ENCODE peak calls at places on chromosome 22, in six cellular contexts. N, Z, V, Q, U and J are unnamed samples.

GRCh38 chr22:27206747-27207133 is 549.4 kb downstream of the MIAT start:
- DNase-seq in Q (no peak), U (no peak), V (no peak), Z (no peak), N (no peak), J (no peak)

GRCh38 chr22:17563936-17564391 is 666 bp downstream of the SLC25A18 start:
- DNase-seq in Z (no peak), N (peak; percentile 75), U (no peak), V (no peak), Q (peak; percentile 15), J (no peak)

GRCh38 chr22:40232624-40233023 is 54.9 kb downstream of the TNRC6B start:
- DNase-seq in Z (no peak), U (no peak), V (no peak), N (no peak), Q (no peak), J (no peak)

GRCh38 chr22:19800761-19801244 is 40.2 kb downstream of the TBX1 start:
- DNase-seq in U (no peak), Z (no peak), Q (no peak), N (peak; percentile 30), V (no peak), J (no peak)

GRCh38 chr22:43225609-43226008 is 38.7 kb upstream of the TTLL12 start:
- DNase-seq in Z (no peak), V (no peak), Q (no peak), N (no peak), U (no peak), J (no peak)

GRCh38 chr22:35458547-35459422 is 58.8 kb downstream of the MCM5 start:
- DNase-seq in U (no peak), V (no peak), Z (no peak), N (no peak), Q (no peak), J (no peak)

GRCh38 chr22:40611606-40612005 is 24.9 kb downstream of the MRTFA start:
- DNase-seq in V (no peak), Z (no peak), U (no peak), Q (no peak), N (no peak), J (no peak)

GRCh38 chr22:28441720-28442263 is 237.8 kb downstream of the TTC28 start:
- DNase-seq in Q (peak; percentile 13), U (no peak), Z (no peak), V (no peak), N (peak; percentile 36), J (no peak)

GRCh38 chr22:30826670-30827355 is 132.1 kb downstream of the OSBP2 start:
- DNase-seq in N (no peak), Q (no peak), U (no peak), V (no peak), Z (no peak), J (no peak)

GRCh38 chr22:40107244-40107643 is 70.5 kb upstream of the TNRC6B start:
- DNase-seq in Z (no peak), Q (no peak), N (no peak), U (no peak), V (no peak), J (no peak)

GRCh38 chr22:42544686-42545085 is 9.1 kb upstream of the SERHL2 start:
- DNase-seq in Z (no peak), U (no peak), Q (no peak), V (no peak), N (peak; percentile 85), J (no peak)

GRCh38 chr22:26325641-26326040 is 103.4 kb upstream of the ASPHD2 start:
- DNase-seq in U (no peak), Q (no peak), V (no peak), Z (no peak), N (no peak), J (no peak)

GRCh38 chr22:30324008-30324730 is 2.6 kb downstream of the TBC1D10A start:
- DNase-seq in Q (no peak), V (peak; percentile 23), U (no peak), Z (no peak), N (peak; percentile 51), J (no peak)

GRCh38 chr22:36395922-36396321 is 8.2 kb upstream of the MYH9 start:
- DNase-seq in Z (no peak), V (no peak), N (peak; percentile 74), U (no peak), Q (no peak), J (no peak)

GRCh38 chr22:30841264-30841663 is 127.3 kb downstream of the MORC2 start:
- DNase-seq in Z (no peak), N (peak; percentile 40), U (no peak), V (no peak), Q (no peak), J (no peak)

GRCh38 chr22:26648761-26649363 is 8.5 kb upstream of the MIAT start:
- DNase-seq in V (peak; percentile 32), N (peak; percentile 15), Q (no peak), U (no peak), Z (no peak), J (no peak)

GRCh38 chr22:49933236-49933921 is 14.9 kb downstream of the CRELD2 start:
- DNase-seq in V (no peak), Q (peak; percentile 34), Z (no peak), N (no peak), U (no peak), J (no peak)

GRCh38 chr22:50408311-50408710 is 65.2 kb downstream of the PPP6R2 start:
- DNase-seq in U (no peak), Z (no peak), Q (no peak), N (no peak), V (no peak), J (no peak)

GRCh38 chr22:39174498-39175120 is 22.1 kb upstream of the CBX7 start:
- DNase-seq in U (peak; percentile 73), Z (peak; percentile 72), V (peak; percentile 47), Q (peak; percentile 55), N (peak; percentile 98), J (peak; percentile 96)

GRCh38 chr22:23243006-23243573 is 62.8 kb downstream of the BCR start:
- DNase-seq in Q (no peak), Z (no peak), U (no peak), V (peak; percentile 60), N (no peak), J (no peak)

GRCh38 chr22:26286091-26286780 is 117.0 kb downstream of the SEZ6L start:
- DNase-seq in V (no peak), U (no peak), Q (no peak), N (no peak), Z (no peak), J (no peak)

GRCh38 chr22:40766956-40767355 is 52.2 kb downstream of the SLC25A17 start:
- DNase-seq in N (no peak), V (no peak), U (no peak), Q (no peak), Z (no peak), J (no peak)

GRCh38 chr22:17492247-17492646 is 71.1 kb upstream of the SLC25A18 start:
- DNase-seq in Q (no peak), Z (no peak), U (no peak), V (no peak), N (no peak), J (no peak)

GRCh38 chr22:22229683-22230420 is 14.7 kb upstream of the VPREB1 start:
- DNase-seq in N (no peak), U (no peak), Q (no peak), Z (no peak), V (no peak), J (peak; percentile 59)

GRCh38 chr22:20282901-20283673 is 15.0 kb upstream of the RTN4R start:
- DNase-seq in Q (no peak), Z (no peak), U (no peak), N (no peak), V (no peak), J (no peak)

DNA sequence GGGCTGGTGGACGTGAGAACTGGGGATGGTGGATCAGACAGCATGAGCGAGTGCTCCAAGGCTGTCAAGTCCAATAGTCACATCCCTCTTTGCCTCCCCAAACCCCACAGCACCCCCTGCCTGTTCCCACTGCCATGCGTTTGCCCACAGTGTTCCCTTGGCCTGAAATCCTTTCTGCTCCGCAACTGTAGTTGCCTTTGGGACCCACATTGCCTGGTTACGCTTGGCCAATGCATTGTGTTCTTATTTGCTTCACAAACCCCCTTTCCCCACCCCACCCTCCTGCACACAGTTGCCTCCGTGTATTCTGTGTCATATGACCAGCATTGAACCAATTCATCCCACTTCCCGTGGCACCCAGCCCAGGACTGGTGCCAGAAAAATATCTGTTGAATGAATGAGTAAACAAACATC is 2.1 kb upstream of the KIAA0930 start:
- DNase-seq in N (peak; percentile 25), V (no peak), Q (peak; percentile 81), U (no peak), Z (peak; percentile 84), J (no peak)
- TF ChIP-seq CTCF in N (no peak), V (no peak), Q (no peak), U (no peak), Z (no peak), J (no peak)

DNA sequence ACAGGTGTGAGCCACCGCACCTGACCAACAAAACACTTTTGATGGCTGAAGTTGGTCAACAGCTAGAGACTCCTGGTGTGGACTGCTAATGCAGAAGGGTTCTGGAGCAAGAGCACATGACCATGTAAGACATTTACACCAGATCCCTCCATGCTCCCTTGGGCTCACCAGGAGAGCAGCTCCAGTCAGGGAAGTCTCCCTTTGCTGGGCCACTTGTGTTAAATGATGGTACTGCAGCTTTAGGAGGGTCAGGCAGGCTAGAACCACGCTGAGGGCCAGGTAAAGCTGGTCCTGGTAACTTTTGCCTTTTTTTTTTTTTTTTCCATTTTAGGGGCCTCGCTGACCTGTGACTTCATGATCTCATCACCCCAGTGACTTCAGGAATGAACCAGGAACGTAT is 146.4 kb downstream of the FBXO7 start:
- DNase-seq in Z (no peak), N (no peak), Q (no peak), U (no peak), V (no peak), J (no peak)
- TF ChIP-seq CTCF in Z (no peak), N (no peak), Q (no peak), U (no peak), V (no peak), J (no peak)

GRCh38 chr22:46844606-46845210 is 82.3 kb downstream of the TBC1D22A start:
- DNase-seq in Q (no peak), N (peak; percentile 9), V (no peak), U (no peak), Z (no peak), J (no peak)

GRCh38 chr22:46846832-46847355 is 84.4 kb downstream of the TBC1D22A start:
- DNase-seq in U (no peak), Z (no peak), Q (no peak), V (no peak), N (no peak), J (peak; percentile 77)

GRCh38 chr22:46843691-46844297 is 81.3 kb downstream of the TBC1D22A start:
- DNase-seq in Z (no peak), U (no peak), V (no peak), Q (no peak), N (no peak), J (no peak)

GRCh38 chr22:46846154-46846831 is 83.8 kb downstream of the TBC1D22A start:
- DNase-seq in Q (no peak), N (no peak), Z (no peak), V (no peak), U (no peak), J (peak; percentile 40)

GRCh38 chr22:46845281-46846153 is 83.1 kb downstream of the TBC1D22A start:
- DNase-seq in U (peak; percentile 67), Z (no peak), V (no peak), N (peak; percentile 78), Q (no peak), J (peak; percentile 80)
- TF ChIP-seq CTCF in U (peak; percentile 55), Z (peak; percentile 48), V (no peak), N (peak; percentile 57), Q (no peak), J (peak; percentile 64)

DNA sequence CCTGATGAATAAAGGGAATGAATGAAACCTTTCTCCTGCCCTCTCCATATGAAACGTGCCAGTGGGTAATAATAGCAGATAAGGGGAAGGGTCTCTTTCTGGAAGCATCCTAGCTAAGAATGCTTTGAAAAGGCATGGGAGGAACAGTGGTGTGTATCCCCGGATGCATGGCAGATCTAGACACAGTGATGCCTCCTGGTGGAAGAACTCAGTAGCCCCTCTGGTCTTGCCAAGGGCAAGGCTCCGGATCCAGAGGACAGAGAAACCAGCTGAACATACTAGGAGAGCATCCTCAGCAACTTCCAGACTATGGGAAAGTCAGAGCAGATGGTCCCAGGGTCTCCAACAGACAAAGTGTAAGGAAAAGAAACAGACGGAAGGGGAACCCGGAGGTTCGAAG is 6.4 kb downstream of the BAIAP2L2 start:
- DNase-seq in N (peak; percentile 33), Z (no peak), V (no peak), U (no peak), Q (no peak), J (no peak)
- TF ChIP-seq CTCF in N (peak; percentile 41), Z (no peak), V (peak; percentile 29), U (peak; percentile 34), Q (no peak), J (peak; percentile 32)